ENCODE peak calls at places on chromosomes 13 and 19, in five cellular contexts. C, B, K, I and T are unnamed samples.

GRCh38 chr19:33080761-33081681 is at the start of gene GPATCH1:
- DNase-seq in C (peak; percentile 90), B (peak; percentile 33), K (peak; percentile 75), I (peak; percentile 85), T (peak; percentile 93)

GRCh38 chr13:111177803-111178389 is 62.8 kb downstream of the ARHGEF7 start:
- DNase-seq in C (no peak), B (no peak), K (peak; percentile 23), I (peak; percentile 37), T (no peak)

GRCh38 chr13:86002921-86003488 is 203.8 kb upstream of the SLITRK6 start:
- DNase-seq in C (no peak), B (no peak), K (no peak), I (no peak), T (peak; percentile 3)

GRCh38 chr19:32227561-32228165 is 117.7 kb upstream of the ZNF507 start:
- DNase-seq in C (no peak), B (no peak), K (no peak), I (no peak), T (no peak)

GRCh38 chr13:97627566-97627965 is 193.6 kb downstream of the RAP2A start:
- DNase-seq in C (peak; percentile 43), B (peak; percentile 52), K (peak; percentile 87), I (peak; percentile 95), T (no peak)

GRCh38 chr13:59354665-59355064 is 809.1 kb downstream of the DIAPH3 start:
- DNase-seq in C (no peak), B (no peak), K (no peak), I (no peak), T (no peak)

GRCh38 chr13:94014461-94014860 is 465.0 kb downstream of the DCT start:
- DNase-seq in C (no peak), B (no peak), K (no peak), I (no peak), T (no peak)

GRCh38 chr13:112928958-112929777 is 39.8 kb upstream of the MCF2L start:
- DNase-seq in C (no peak), B (peak; percentile 10), K (peak; percentile 52), I (peak; percentile 60), T (no peak)

GRCh38 chr13:25171517-25172302 is at the start of gene AMER2:
- DNase-seq in C (peak; percentile 20), B (no peak), K (peak; percentile 4), I (peak; percentile 23), T (peak; percentile 55)

GRCh38 chr13:41848435-41849255 is 112.3 kb downstream of the VWA8 start:
- DNase-seq in C (no peak), B (no peak), K (peak; percentile 86), I (peak; percentile 67), T (no peak)

GRCh38 chr19:55369651-55370304 is 485 bp downstream of the IL11 start:
- DNase-seq in C (no peak), B (no peak), K (peak; percentile 61), I (peak; percentile 48), T (peak; percentile 55)

GRCh38 chr19:17950310-17951150 is 16.4 kb upstream of the KCNN1 start:
- DNase-seq in C (peak; percentile 16), B (no peak), K (no peak), I (no peak), T (no peak)

GRCh38 chr13:24389506-24389905 is 80.1 kb downstream of the C1QTNF9 start:
- DNase-seq in C (no peak), B (no peak), K (no peak), I (no peak), T (no peak)

GRCh38 chr19:8342316-8342683 is 762 bp downstream of the KANK3 start:
- DNase-seq in C (no peak), B (no peak), K (no peak), I (no peak), T (no peak)

GRCh38 chr19:8342684-8343482 is at the start of gene KANK3:
- DNase-seq in C (peak; percentile 98), B (peak; percentile 67), K (peak; percentile 87), I (peak; percentile 97), T (peak; percentile 88)

GRCh38 chr19:8337728-8338127 is 5.3 kb downstream of the KANK3 start:
- DNase-seq in C (no peak), B (no peak), K (no peak), I (no peak), T (no peak)

GRCh38 chr19:8338835-8339234 is 4.2 kb downstream of the KANK3 start:
- DNase-seq in C (no peak), B (no peak), K (no peak), I (no peak), T (no peak)

DNA sequence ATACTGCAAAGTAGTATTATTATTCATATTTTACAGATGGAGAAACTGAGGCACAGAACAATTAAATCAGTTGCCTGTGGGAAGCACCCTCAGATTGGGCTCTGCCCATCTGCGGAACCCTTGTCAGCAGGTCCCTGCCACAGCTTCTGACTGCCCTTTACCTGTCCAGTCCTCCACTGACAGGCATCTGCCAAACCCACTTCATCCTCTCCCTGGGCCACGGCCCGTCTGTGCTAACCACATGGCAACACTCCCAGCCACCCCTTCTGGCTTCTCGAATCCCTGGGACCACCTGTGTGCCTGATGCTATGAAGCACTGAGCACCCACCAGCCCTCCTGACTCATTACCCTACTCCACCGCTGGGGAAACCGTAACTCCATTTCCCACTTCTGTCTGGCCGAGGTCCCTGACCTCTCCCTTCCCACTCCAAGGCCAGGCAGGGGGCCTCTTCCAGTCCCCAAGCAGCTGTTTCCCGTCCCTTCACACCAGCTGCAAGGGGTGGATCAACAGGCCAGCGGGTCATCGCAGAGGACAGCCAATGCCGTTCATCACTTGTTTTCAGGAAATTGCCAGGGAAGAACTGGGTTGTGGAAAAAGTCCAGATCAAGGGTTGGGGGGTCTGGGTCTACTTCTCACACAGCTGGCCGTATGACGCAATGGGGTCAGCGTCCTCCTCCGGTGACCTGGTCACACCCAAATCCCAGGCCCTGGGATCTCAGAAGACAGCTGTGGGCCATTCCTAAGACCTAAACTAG is 2.5 kb downstream of the KANK3 start:
- DNase-seq in C (peak; percentile 76), B (no peak), K (no peak), I (peak; percentile 63), T (no peak)
- TF ChIP-seq CTCF in C (peak; percentile 52), B (no peak), K (no peak), I (peak; percentile 23), T (no peak)

GRCh38 chr13:45989607-45990006 is 62.9 kb downstream of the ZC3H13 start:
- DNase-seq in C (no peak), B (no peak), K (peak; percentile 82), I (peak; percentile 74), T (no peak)
- TF ChIP-seq CTCF in C (no peak), B (no peak), K (no peak), I (no peak), T (no peak)

GRCh38 chr19:10431254-10431942 is 11.1 kb downstream of the PDE4A start:
- DNase-seq in C (peak; percentile 32), B (no peak), K (peak; percentile 22), I (no peak), T (no peak)
- TF ChIP-seq CTCF in C (no peak), B (no peak), K (no peak), I (no peak), T (no peak)

GRCh38 chr13:91119643-91120042 is 227.8 kb upstream of the MIR17HG start:
- DNase-seq in C (no peak), B (no peak), K (no peak), I (no peak), T (no peak)
- TF ChIP-seq CTCF in C (no peak), B (no peak), K (no peak), I (no peak), T (no peak)

DNA sequence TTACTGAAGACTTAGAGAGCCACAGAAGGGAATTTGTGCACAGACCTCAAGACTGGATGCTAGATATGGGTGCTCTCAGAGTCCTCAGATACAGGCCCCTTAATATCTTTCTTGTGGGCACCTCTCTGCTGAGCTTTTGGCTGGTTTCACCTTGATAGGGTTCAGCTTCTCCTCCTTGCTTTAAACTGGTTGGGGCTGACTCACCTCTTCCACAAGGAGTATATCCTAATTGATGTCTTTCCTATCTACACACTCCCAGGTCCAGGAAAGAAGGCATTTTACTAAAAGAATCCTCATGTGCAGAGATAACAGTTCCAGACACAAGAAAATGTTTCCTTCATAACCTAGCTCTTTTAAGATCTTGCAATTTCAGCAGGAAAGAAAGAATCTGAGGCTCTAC is 284.4 kb downstream of the NDFIP2 start:
- DNase-seq in C (no peak), B (no peak), K (no peak), I (no peak), T (no peak)
- TF ChIP-seq CTCF in C (no peak), B (no peak), K (no peak), I (no peak), T (no peak)